ENCODE peak calls at places on chromosome 18, in seven cellular contexts. H is DND-41, M is transverse colon, C is lower lobe of right lung, K is adipocyte, W is foreskin fibroblast, E is aorta. A is an unnamed sample.

GRCh38 chr18:46622451-46622850 is 34.6 kb downstream of the LOXHD1 start:
- DNase-seq in H (no peak), M (no peak), C (no peak), K (no peak), W (no peak), E (no peak), A (no peak)

GRCh38 chr18:28045176-28045810 is 131.6 kb downstream of the CDH2 start:
- DNase-seq in H (no peak), M (no peak), C (no peak), K (peak), W (no peak), E (no peak), A (peak)

GRCh38 chr18:48308027-48308635 is 101.1 kb downstream of the ZBTB7C start:
- DNase-seq in H (no peak), M (peak), C (no peak), K (no peak), W (no peak), E (no peak), A (no peak)

GRCh38 chr18:54220406-54220805 is 4.1 kb downstream of the MBD2 start:
- DNase-seq in H (no peak), M (no peak), C (no peak), K (no peak), W (no peak), E (no peak), A (no peak)

GRCh38 chr18:5444847-5445246 is 99.0 kb downstream of the EPB41L3 start:
- DNase-seq in H (no peak), M (no peak), C (no peak), K (no peak), W (no peak), E (no peak), A (no peak)

GRCh38 chr18:24678113-24678512 is 217.7 kb downstream of the HRH4 start:
- DNase-seq in H (no peak), M (no peak), C (no peak), K (no peak), W (no peak), E (no peak), A (no peak)

GRCh38 chr18:46481048-46481846 is 175.8 kb downstream of the LOXHD1 start:
- DNase-seq in H (peak), M (peak), C (no peak), K (peak), W (peak), E (no peak), A (peak)

GRCh38 chr18:34086370-34086769 is 138.3 kb downstream of the NOL4 start:
- DNase-seq in H (no peak), M (no peak), C (no peak), K (no peak), W (no peak), E (no peak), A (no peak)

GRCh38 chr18:3995476-3996102 is 459.5 kb downstream of the DLGAP1 start:
- DNase-seq in H (peak), M (peak), C (no peak), K (peak), W (peak), E (no peak), A (peak)

GRCh38 chr18:3842844-3843243 is 392.9 kb downstream of the TGIF1 start:
- DNase-seq in H (no peak), M (no peak), C (no peak), K (no peak), W (no peak), E (no peak), A (no peak)

GRCh38 chr18:59874166-59874565 is 25.6 kb upstream of the PMAIP1 start:
- DNase-seq in H (no peak), M (no peak), C (no peak), K (peak), W (peak), E (no peak), A (peak)

GRCh38 chr18:29156531-29156930 is 979.6 kb upstream of the CDH2 start:
- DNase-seq in H (no peak), M (no peak), C (no peak), K (no peak), W (no peak), E (no peak), A (no peak)

GRCh38 chr18:50076245-50076644 is 118.7 kb downstream of the MYO5B start:
- DNase-seq in H (no peak), M (no peak), C (no peak), K (no peak), W (no peak), E (no peak), A (no peak)

GRCh38 chr18:73797419-73797818 is 350.2 kb downstream of the FBXO15 start:
- DNase-seq in H (no peak), M (no peak), C (no peak), K (no peak), W (no peak), E (no peak), A (no peak)

GRCh38 chr18:25230658-25231326 is 121.2 kb downstream of the ZNF521 start:
- DNase-seq in H (no peak), M (peak), C (peak), K (peak), W (peak), E (peak), A (peak)

GRCh38 chr18:44681611-44682010 is 923 bp downstream of the SETBP1 start:
- DNase-seq in H (no peak), M (no peak), C (no peak), K (no peak), W (no peak), E (no peak), A (no peak)

GRCh38 chr18:11654736-11655604 is 34.1 kb upstream of the GNAL start:
- DNase-seq in H (no peak), M (peak), C (peak), K (peak), W (peak), E (peak), A (peak)

GRCh38 chr18:21672868-21673267 is 31.7 kb downstream of the ABHD3 start:
- DNase-seq in H (no peak), M (peak), C (no peak), K (no peak), W (peak), E (no peak), A (peak)

GRCh38 chr18:37987901-37988300 is 422.3 kb upstream of the CELF4 start:
- DNase-seq in H (no peak), M (no peak), C (no peak), K (no peak), W (no peak), E (no peak), A (no peak)

GRCh38 chr18:58221060-58221725 is 177.2 kb downstream of the NEDD4L start:
- DNase-seq in H (no peak), M (peak), C (peak), K (peak), W (peak), E (no peak), A (peak)
- H3K4me3 ChIP-seq in H (no peak), M (peak), C (peak), K (no peak), W (no peak), E (no peak), A (peak)

DNA sequence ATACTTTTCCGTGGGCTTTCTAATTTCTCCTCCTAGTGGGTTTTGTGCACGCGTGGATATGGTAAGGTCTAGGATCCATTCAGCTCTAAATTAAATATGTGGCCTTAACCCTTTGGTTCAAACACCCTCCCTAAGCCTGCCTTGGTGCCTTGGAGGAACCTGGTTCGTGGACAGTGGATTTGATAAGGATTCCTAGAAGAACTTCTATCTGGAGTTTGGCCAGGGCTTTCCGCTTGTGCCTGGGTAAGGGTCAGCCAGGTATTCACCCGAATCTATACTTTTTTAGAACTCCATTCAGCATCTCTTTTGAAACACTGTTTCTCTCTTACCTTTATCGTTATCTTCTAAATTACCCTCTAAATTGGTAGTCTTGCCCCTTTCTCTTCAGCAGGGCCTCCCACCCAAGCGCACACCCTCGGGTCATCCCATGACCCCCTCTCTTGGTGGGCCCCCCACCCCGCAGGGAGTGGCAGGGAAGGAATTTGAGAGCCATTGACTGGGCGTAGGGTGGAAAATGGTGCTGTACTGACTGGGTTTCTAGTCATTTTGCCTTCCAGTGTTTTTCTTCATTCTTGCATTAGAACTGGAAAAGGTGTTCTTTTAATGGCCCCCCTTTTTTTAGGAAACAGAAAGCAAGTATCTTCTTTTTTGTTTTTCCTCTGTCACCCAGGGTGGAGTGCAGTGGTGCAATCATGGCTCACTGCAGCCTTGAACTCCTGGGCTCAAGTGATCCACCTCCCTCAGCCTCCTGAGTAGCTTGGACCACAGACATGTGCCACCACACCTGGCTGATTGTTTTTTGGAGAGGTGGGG is 1.8 kb downstream of the SOCS6 start:
- DNase-seq in H (no peak), M (no peak), C (no peak), K (no peak), W (no peak), E (no peak), A (no peak)
- H3K4me3 ChIP-seq in H (no peak), M (peak), C (peak), K (peak), W (peak), E (no peak), A (peak)

DNA sequence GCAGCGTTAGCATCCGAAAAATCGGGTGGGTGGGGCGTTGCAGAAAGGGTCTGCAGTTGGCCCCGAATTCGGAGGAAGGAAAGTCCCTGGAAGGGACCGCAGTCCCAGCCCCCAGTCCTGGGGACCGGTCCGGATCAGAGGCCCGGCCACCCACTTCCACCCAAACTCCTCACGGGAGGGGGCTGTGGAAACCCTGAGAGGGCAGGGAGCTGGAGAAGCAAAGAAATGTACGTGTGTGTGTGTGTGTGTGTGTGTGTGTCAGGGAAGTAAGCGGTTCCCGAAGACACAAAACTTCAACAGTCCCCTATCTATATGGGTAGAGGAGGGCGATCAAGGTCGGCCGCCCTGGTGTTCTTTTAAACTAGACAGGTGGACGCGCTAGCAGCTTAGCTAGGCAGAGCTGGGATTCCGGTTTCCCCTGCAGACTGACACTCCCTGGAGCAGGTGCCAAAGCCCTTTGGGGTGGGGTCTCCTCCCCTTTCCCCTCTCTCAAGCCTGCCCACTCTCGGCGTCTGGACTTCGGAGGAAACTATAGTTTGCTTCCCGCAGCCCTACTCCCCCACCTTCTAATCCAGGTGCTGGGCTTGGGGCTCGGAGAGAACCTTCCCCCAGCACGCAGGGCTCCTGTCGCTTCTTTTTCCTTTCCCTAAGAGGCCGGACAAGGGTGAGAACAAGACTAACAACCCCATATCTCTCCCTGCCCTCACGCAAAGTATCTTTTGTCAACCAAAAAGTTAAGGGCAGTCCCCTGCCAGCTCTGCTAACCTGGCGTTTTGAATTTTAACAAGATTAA is 4.8 kb upstream of the ONECUT2 start:
- DNase-seq in H (no peak), M (no peak), C (no peak), K (no peak), W (no peak), E (no peak), A (no peak)
- H3K4me3 ChIP-seq in H (no peak), M (no peak), C (no peak), K (peak), W (no peak), E (no peak), A (no peak)

DNA sequence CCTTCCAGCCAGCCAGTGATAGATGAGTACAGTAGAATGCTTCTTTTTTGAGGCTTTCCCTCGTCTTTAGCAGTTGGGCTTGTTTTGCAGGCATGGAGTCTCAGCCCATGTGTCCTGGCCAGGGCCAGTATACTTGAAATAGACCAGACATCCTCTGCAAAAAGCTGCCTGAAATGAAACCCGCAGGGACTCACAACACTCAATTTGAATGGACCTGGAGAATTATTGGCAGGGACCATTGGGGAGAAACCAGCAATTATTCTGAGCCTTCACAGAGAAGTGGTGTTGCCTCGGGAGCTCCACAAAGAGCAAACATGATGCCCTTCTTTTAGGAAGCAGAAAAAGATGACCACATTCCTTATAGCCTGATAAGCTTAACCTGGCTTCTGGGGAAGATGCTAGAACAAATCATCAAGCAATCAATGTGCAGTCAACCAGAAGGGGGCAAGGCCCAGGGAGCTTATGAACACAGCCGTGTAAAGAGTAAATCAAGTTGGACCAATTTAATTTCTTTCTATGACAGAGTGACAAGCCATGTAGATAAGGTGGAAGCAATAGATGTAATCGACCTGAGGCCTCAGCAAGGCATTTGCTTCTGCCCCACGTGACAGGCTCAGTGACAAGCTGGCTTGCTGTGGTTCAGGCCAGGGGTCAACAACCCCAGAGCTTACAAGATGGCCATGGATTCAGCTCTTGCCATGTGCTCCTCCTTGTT is 42.1 kb downstream of the BOD1L2 start:
- DNase-seq in H (no peak), M (no peak), C (no peak), K (no peak), W (no peak), E (no peak), A (no peak)
- H3K4me3 ChIP-seq in H (no peak), M (no peak), C (no peak), K (no peak), W (no peak), E (no peak), A (no peak)

GRCh38 chr18:78767648-78768071 is 212.0 kb upstream of the SALL3 start:
- DNase-seq in H (no peak), M (no peak), C (no peak), K (no peak), W (no peak), E (no peak), A (no peak)
- H3K4me3 ChIP-seq in H (no peak), M (no peak), C (no peak), K (no peak), W (no peak), E (no peak), A (no peak)

GRCh38 chr18:70491734-70492348 is 203.0 kb downstream of the SOCS6 start:
- DNase-seq in H (peak), M (peak), C (no peak), K (peak), W (peak), E (no peak), A (peak)
- H3K4me3 ChIP-seq in H (no peak), M (no peak), C (no peak), K (no peak), W (no peak), E (no peak), A (no peak)

DNA sequence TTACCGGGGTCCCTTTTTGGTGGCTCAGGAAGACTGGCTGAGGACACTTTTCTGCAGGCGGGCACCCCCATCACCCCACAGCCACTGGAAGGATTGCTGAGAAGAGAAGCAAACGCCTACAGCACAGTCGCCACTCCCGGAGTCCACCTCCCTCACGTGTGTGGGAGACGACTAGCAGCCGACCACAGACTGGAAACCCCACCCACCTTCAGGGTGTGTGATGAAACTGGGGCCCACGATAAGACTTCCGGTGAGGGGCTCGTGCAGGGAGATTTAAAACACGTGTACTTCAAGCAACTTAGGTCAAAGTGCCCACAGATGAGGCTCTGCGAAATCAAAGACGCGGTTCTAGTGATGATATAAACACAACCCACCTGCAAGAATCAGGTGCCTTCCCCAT is 26.3 kb downstream of the MBP start:
- DNase-seq in H (peak), M (no peak), C (no peak), K (no peak), W (no peak), E (no peak), A (no peak)
- H3K4me3 ChIP-seq in H (no peak), M (no peak), C (no peak), K (no peak), W (no peak), E (no peak), A (no peak)